ENCODE peak calls at places on chromosomes 7 and 10, in four cellular contexts. S is WTC11, Y is HepG2, W is GM12878. F is an unnamed sample.

GRCh38 chr7:50315739-50316671 is 11.5 kb downstream of the IKZF1 start:
- DNase-seq in S (no peak), Y (no peak), W (no peak), F (no peak)

GRCh38 chr10:99667108-99667751 is 7.9 kb downstream of the ENTPD7 start:
- DNase-seq in S (no peak), Y (no peak), W (no peak), F (peak)

GRCh38 chr7:22944506-22944905 is 69.4 kb downstream of the HYCC1 start:
- DNase-seq in S (no peak), Y (no peak), W (no peak), F (no peak)

GRCh38 chr7:89714131-89714530 is 440.1 kb upstream of the STEAP1 start:
- DNase-seq in S (no peak), Y (no peak), W (no peak), F (no peak)

GRCh38 chr7:26042237-26042636 is 109.8 kb upstream of the NFE2L3 start:
- DNase-seq in S (no peak), Y (no peak), W (no peak), F (no peak)

GRCh38 chr10:99337911-99338310 is 8.8 kb downstream of the CNNM1 start:
- DNase-seq in S (no peak), Y (no peak), W (no peak), F (no peak)

GRCh38 chr10:69736866-69737641 is 64.7 kb upstream of the COL13A1 start:
- DNase-seq in S (no peak), Y (no peak), W (no peak), F (no peak)

GRCh38 chr7:34747176-34747781 is 89.3 kb downstream of the NPSR1 start:
- DNase-seq in S (no peak), Y (no peak), W (no peak), F (no peak)

GRCh38 chr10:52658112-52658511 is 114.5 kb downstream of the MBL2 start:
- DNase-seq in S (no peak), Y (no peak), W (no peak), F (no peak)

GRCh38 chr10:3874988-3875841 is 90.2 kb upstream of the KLF6 start:
- DNase-seq in S (no peak), Y (no peak), W (peak), F (no peak)

GRCh38 chr7:3451696-3452095 is 150.6 kb downstream of the SDK1 start:
- DNase-seq in S (no peak), Y (no peak), W (no peak), F (no peak)

GRCh38 chr10:117214401-117214800 is 17.1 kb downstream of the KCNK18 start:
- DNase-seq in S (no peak), Y (no peak), W (no peak), F (no peak)

GRCh38 chr10:98374176-98374969 is 40.6 kb downstream of the PYROXD2 start:
- DNase-seq in S (no peak), Y (no peak), W (no peak), F (no peak)

GRCh38 chr7:101953248-101953819 is 135.9 kb downstream of the CUX1 start:
- DNase-seq in S (no peak), Y (no peak), W (peak), F (no peak)

GRCh38 chr7:101952355-101953247 is 135.2 kb downstream of the CUX1 start:
- DNase-seq in S (no peak), Y (no peak), W (no peak), F (peak)

GRCh38 chr7:101950450-101951119 is 133.2 kb downstream of the CUX1 start:
- DNase-seq in S (no peak), Y (no peak), W (no peak), F (no peak)

GRCh38 chr7:101954494-101954893 is 137.1 kb downstream of the CUX1 start:
- DNase-seq in S (no peak), Y (no peak), W (no peak), F (no peak)

GRCh38 chr7:101951757-101952156 is 134.3 kb downstream of the CUX1 start:
- DNase-seq in S (no peak), Y (no peak), W (no peak), F (no peak)
- TF ChIP-seq CREM in S (no peak), Y (no peak), W (no peak), F (no peak)

GRCh38 chr10:72079356-72079755 is 9.0 kb downstream of the SPOCK2 start:
- DNase-seq in S (no peak), Y (no peak), W (no peak), F (no peak)

GRCh38 chr10:72074413-72075183 is 13.8 kb downstream of the SPOCK2 start:
- DNase-seq in S (no peak), Y (no peak), W (no peak), F (no peak)

GRCh38 chr10:72076756-72077155 is 11.6 kb downstream of the SPOCK2 start:
- DNase-seq in S (no peak), Y (no peak), W (no peak), F (no peak)

GRCh38 chr10:72075184-72076115 is 12.9 kb downstream of the SPOCK2 start:
- DNase-seq in S (no peak), Y (no peak), W (no peak), F (no peak)

GRCh38 chr10:72077275-72077990 is 10.9 kb downstream of the SPOCK2 start:
- DNase-seq in S (no peak), Y (no peak), W (no peak), F (no peak)
- TF ChIP-seq CREM in S (no peak), Y (no peak), W (no peak), F (no peak)

DNA sequence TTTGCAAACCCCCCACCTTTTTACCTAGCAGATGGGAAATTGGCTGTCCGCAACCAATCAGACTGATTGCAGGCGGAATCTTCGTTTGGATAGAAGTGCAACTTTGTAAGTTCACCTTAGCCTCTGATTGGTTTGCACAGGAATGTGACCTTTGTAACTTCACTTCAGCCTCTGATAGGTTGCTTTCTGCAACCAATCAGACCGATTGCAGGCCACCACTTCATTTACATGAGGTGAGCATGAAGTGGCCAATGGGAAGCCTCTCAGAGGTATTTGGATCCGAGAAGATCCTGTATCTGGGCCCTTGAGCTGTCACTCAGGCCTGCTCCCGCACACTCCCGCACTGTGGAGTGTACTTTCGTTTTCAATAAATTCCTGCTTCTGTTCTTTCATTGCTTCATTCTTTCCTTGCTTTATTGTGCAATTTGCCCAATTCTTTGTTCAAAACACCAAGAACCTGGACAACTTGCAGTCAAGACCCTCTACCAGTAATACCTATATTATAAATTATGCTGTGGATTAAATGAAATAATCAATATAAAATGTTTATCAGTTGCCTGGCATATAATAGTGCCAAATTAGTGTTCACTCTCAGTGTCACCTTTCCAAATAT is 491.4 kb downstream of the PLXNA4 start:
- DNase-seq in S (no peak), Y (peak), W (no peak), F (peak)
- TF ChIP-seq CREM in S (no peak), Y (no peak), W (no peak), F (no peak)

DNA sequence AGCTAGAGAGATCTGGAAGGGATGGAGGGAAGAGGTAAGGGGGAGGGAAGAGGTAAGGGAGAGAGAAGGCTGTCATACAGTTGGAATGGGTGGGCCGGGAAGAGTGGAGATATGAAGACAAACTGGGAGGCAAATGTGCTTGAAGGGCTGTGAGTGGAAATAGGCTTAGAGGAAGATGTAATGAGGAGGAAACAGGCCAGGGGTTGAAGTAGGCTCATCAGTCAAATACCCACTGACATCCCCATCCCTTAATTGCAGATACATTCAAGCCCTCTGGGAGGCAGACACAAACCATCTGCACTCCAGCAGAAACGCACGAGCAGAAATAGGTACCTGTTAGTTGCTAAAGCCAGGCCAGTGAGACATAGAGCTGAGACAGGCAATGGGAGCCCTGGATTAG is 2.1 kb downstream of the SYNPO2L start:
- DNase-seq in S (no peak), Y (peak), W (no peak), F (peak)
- TF ChIP-seq CREM in S (no peak), Y (no peak), W (no peak), F (no peak)

GRCh38 chr10:22325272-22325947 is 4.5 kb downstream of the BMI1 start:
- DNase-seq in S (peak), Y (peak), W (no peak), F (peak)
- TF ChIP-seq CREM in S (no peak), Y (no peak), W (no peak), F (no peak)

GRCh38 chr7:42858570-42858969 is 53.3 kb downstream of the C7orf25 start:
- DNase-seq in S (no peak), Y (no peak), W (no peak), F (no peak)

GRCh38 chr7:42856605-42856987 is 55.3 kb downstream of the C7orf25 start:
- DNase-seq in S (no peak), Y (no peak), W (no peak), F (no peak)

GRCh38 chr7:42854521-42855118 is 57.2 kb downstream of the C7orf25 start:
- DNase-seq in S (no peak), Y (no peak), W (no peak), F (no peak)
- TF ChIP-seq CREM in S (no peak), Y (no peak), W (no peak), F (no peak)

GRCh38 chr7:132180481-132180880 is 395.8 kb downstream of the PLXNA4 start:
- DNase-seq in S (no peak), Y (no peak), W (no peak), F (no peak)
- TF ChIP-seq CREM in S (no peak), Y (no peak), W (no peak), F (no peak)

DNA sequence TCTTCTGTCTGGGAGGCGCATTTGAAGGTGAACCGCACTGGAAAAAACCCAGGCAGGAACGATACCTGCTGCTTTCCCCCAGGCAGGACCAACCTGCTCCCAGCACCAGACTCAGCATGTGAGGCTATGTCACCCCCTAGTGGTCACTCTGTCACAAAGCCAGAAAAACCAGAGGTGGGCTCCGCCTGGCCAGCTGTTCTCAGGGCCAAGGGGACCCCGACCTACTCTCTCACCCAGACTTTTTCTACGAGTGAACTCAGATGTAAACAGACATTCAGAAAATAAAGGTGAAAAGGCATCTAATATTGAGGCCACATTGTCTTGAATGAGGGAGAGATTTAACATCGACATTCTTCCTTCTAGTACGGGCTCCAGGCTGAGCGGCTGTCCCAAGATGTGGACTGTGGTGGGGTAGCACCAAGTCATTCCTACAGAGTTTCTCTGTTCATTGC is 117.3 kb downstream of the PRKAG2 start:
- DNase-seq in S (peak), Y (peak), W (no peak), F (peak)
- TF ChIP-seq CREM in S (no peak), Y (no peak), W (no peak), F (peak)

GRCh38 chr10:77333610-77334340 is 303.8 kb downstream of the KCNMA1 start:
- DNase-seq in S (no peak), Y (peak), W (no peak), F (no peak)

GRCh38 chr10:77328272-77328816 is 309.3 kb downstream of the KCNMA1 start:
- DNase-seq in S (peak), Y (peak), W (no peak), F (peak)

GRCh38 chr10:77334501-77334900 is 303.1 kb downstream of the KCNMA1 start:
- DNase-seq in S (no peak), Y (no peak), W (no peak), F (no peak)

GRCh38 chr10:77332256-77332655 is 305.4 kb downstream of the KCNMA1 start:
- DNase-seq in S (no peak), Y (no peak), W (no peak), F (no peak)
- TF ChIP-seq CREM in S (no peak), Y (no peak), W (no peak), F (no peak)

DNA sequence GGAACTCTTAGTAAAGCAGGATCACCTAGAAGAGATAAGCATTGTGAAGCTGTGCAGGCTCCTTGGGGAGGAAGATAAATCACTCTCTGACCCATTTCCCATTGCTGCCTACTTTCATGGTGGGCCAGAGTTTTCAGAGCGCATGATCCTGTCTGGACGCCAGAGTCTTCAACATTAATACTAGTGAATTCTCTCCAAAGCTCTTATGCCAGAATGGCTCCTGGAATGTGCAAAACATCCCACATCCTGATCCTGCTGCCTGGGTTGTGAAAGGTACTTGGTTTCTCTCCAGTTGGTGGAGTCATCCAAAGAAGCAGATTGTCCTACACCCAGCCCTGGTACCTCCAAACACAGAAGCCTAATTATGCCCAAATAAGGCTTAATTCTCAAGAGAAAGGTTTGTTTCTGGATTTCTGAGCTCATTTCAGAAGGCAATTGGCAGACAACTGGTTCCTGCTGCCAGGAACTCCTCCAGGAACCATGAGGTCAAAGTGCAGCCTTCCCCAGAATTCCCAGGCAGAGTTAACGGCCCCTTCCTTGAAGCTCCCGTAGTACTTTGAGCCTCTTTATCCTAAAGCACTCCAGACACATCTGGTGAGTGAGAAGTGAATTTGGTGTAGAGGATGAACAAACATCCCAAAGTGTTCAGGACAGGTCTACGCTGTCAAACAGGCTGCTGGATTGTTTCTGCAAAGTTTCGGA is 495.2 kb downstream of the PLXNA4 start:
- DNase-seq in S (no peak), Y (no peak), W (no peak), F (no peak)
- TF ChIP-seq CREM in S (no peak), Y (no peak), W (no peak), F (no peak)